ENCODE peak calls at places on chromosomes 5 and 9, in seven cellular contexts. A is stomach, Y is adrenal gland, E is HepG2, Q is spleen, G is A549, V is testis. K is an unnamed sample.

GRCh38 chr9:116806075-116806474 is 119.0 kb downstream of the TRIM32 start:
- DNase-seq in A (no peak), Y (no peak), E (no peak), Q (no peak), G (no peak), V (no peak), K (no peak)

GRCh38 chr9:110095776-110096175 is 112.2 kb downstream of the C9orf152 start:
- DNase-seq in A (no peak), Y (no peak), E (no peak), Q (no peak), G (no peak), V (no peak), K (no peak)

GRCh38 chr5:111511174-111512025 is 935 bp downstream of the STARD4 start:
- DNase-seq in A (no peak), Y (no peak), E (no peak), Q (no peak), G (no peak), V (no peak), K (no peak)

GRCh38 chr5:956178-956761 is 52.3 kb upstream of the NKD2 start:
- DNase-seq in A (no peak), Y (no peak), E (no peak), Q (peak), G (no peak), V (no peak), K (no peak)

GRCh38 chr5:178582291-178582690 is 7.9 kb downstream of the COL23A1 start:
- DNase-seq in A (no peak), Y (no peak), E (no peak), Q (no peak), G (no peak), V (no peak), K (no peak)

GRCh38 chr9:27355166-27355565 is 58.2 kb upstream of the EQTN start:
- DNase-seq in A (no peak), Y (no peak), E (no peak), Q (no peak), G (no peak), V (no peak), K (no peak)

GRCh38 chr9:136526625-136527066 is 19.2 kb downstream of the NOTCH1 start:
- DNase-seq in A (peak), Y (no peak), E (no peak), Q (no peak), G (no peak), V (no peak), K (peak)

GRCh38 chr5:68217476-68217984 is 2.0 kb downstream of the PIK3R1 start:
- DNase-seq in A (no peak), Y (no peak), E (no peak), Q (no peak), G (no peak), V (peak), K (no peak)

GRCh38 chr9:97907632-97908031 is 14.7 kb downstream of the TRMO start:
- DNase-seq in A (no peak), Y (no peak), E (no peak), Q (peak), G (no peak), V (no peak), K (no peak)

GRCh38 chr9:133485531-133486260 is 6.8 kb upstream of the SLC2A6 start:
- DNase-seq in A (no peak), Y (no peak), E (no peak), Q (peak), G (no peak), V (no peak), K (no peak)

GRCh38 chr5:173020154-173020581 is 36.0 kb upstream of the CREBRF start:
- DNase-seq in A (no peak), Y (no peak), E (no peak), Q (no peak), G (no peak), V (no peak), K (no peak)

GRCh38 chr5:161685461-161685860 is at the start of gene GABRA6:
- DNase-seq in A (no peak), Y (no peak), E (no peak), Q (no peak), G (no peak), V (no peak), K (no peak)

GRCh38 chr5:73617510-73618279 is 8.3 kb upstream of the ARHGEF28 start:
- DNase-seq in A (peak), Y (peak), E (no peak), Q (no peak), G (no peak), V (no peak), K (no peak)

GRCh38 chr9:79562749-79563386 is 8.9 kb upstream of the TLE4 start:
- DNase-seq in A (no peak), Y (no peak), E (no peak), Q (no peak), G (no peak), V (no peak), K (no peak)

GRCh38 chr5:181223729-181224389 is 778 bp downstream of the TRIM41 start:
- DNase-seq in A (peak), Y (peak), E (no peak), Q (no peak), G (no peak), V (peak), K (peak)

GRCh38 chr9:76181020-76181641 is 213.1 kb downstream of the RFK start:
- DNase-seq in A (no peak), Y (no peak), E (no peak), Q (no peak), G (peak), V (no peak), K (no peak)

GRCh38 chr9:134671341-134672113 is 29.9 kb downstream of the COL5A1 start:
- DNase-seq in A (no peak), Y (no peak), E (no peak), Q (peak), G (no peak), V (no peak), K (no peak)

GRCh38 chr5:122310886-122311285 is 1.2 kb upstream of the SNCAIP start:
- DNase-seq in A (no peak), Y (no peak), E (no peak), Q (no peak), G (no peak), V (no peak), K (no peak)

GRCh38 chr9:6229604-6230003 is 14.0 kb downstream of the IL33 start:
- DNase-seq in A (no peak), Y (no peak), E (no peak), Q (no peak), G (no peak), V (no peak), K (no peak)

GRCh38 chr9:91047529-91047928 is 245.9 kb downstream of the SYK start:
- DNase-seq in A (no peak), Y (no peak), E (no peak), Q (no peak), G (no peak), V (no peak), K (no peak)

GRCh38 chr9:127170652-127171051 is 48.2 kb upstream of the ANGPTL2 start:
- DNase-seq in A (peak), Y (no peak), E (no peak), Q (no peak), G (no peak), V (peak), K (no peak)

GRCh38 chr9:71765693-71766092 is 2.6 kb downstream of the CEMIP2 start:
- DNase-seq in A (no peak), Y (no peak), E (peak), Q (no peak), G (no peak), V (no peak), K (no peak)

GRCh38 chr5:69498384-69498783 is 5.8 kb downstream of the OCLN start:
- DNase-seq in A (no peak), Y (no peak), E (no peak), Q (no peak), G (no peak), V (no peak), K (no peak)

GRCh38 chr9:71928376-71928775 is 16.9 kb downstream of the C9orf85 start:
- DNase-seq in A (no peak), Y (no peak), E (no peak), Q (no peak), G (no peak), V (no peak), K (no peak)

GRCh38 chr9:126701820-126702500 is 88.2 kb downstream of the LMX1B start:
- DNase-seq in A (no peak), Y (no peak), E (no peak), Q (peak), G (no peak), V (no peak), K (peak)

GRCh38 chr5:95963650-95964410 is 2.2 kb upstream of the ELL2 start:
- DNase-seq in A (no peak), Y (no peak), E (no peak), Q (no peak), G (no peak), V (no peak), K (no peak)

GRCh38 chr5:181187500-181188213 is 17.3 kb downstream of the TRIM7 start:
- DNase-seq in A (peak), Y (peak), E (peak), Q (peak), G (no peak), V (peak), K (peak)

GRCh38 chr5:80182802-80183645 is 72.8 kb downstream of the SERINC5 start:
- DNase-seq in A (no peak), Y (no peak), E (no peak), Q (no peak), G (no peak), V (no peak), K (no peak)

GRCh38 chr5:77076961-77077820 is 9.9 kb downstream of the ZBED3 start:
- DNase-seq in A (peak), Y (peak), E (no peak), Q (peak), G (peak), V (peak), K (peak)

GRCh38 chr5:3994635-3995034 is 399.0 kb downstream of the IRX1 start:
- DNase-seq in A (no peak), Y (no peak), E (no peak), Q (no peak), G (no peak), V (no peak), K (no peak)
- TF ChIP-seq CTCF in A (no peak), Y (no peak), E (no peak), Q (no peak), G (no peak), V (no peak), K (no peak)

DNA sequence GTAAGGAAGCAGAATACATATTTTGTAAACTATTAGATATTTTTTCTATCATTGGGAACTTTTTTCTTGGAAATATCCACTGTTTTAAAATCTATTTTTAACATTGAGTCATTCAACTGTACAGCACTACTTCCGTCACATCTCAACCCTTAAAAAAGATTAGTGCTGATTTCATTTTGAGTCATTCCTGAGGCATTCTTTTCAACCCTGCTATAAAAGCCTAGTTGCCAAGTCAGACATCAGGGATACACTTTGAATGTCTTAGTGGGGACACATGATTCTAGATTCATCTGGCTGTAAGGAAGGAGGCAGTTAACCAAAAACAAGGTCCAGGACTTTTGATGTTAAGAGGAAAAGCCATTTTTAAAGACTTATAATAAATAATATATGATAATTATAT is 160.9 kb downstream of the GIN1 start:
- DNase-seq in A (no peak), Y (no peak), E (no peak), Q (no peak), G (peak), V (no peak), K (no peak)
- TF ChIP-seq POLR2A in A (no peak), Y (no peak), E (no peak), Q (no peak), G (no peak), V (no peak), K (no peak)

DNA sequence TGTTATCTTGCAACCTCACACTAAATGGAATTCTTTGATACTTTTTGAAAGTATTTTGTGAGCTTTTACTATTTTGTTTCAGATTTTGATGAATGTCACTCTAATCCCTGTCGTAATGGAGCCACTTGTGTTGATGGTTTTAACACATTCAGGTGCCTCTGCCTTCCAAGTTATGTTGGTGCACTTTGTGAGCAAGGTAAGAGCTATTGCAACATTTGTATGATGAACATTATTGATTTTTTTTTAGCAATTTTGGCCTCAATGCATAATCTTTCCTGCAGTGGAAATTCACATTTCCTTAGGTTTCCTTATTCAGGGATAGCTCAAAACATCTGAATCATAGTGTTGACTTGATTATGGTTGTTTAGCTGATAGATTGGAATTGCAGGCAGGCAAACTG is 76.3 kb downstream of the VCAN start:
- DNase-seq in A (no peak), Y (no peak), E (no peak), Q (no peak), G (no peak), V (no peak), K (no peak)
- H3K27ac ChIP-seq in A (no peak), Y (no peak), E (no peak), Q (no peak), G (no peak), V (no peak), K (no peak)

DNA sequence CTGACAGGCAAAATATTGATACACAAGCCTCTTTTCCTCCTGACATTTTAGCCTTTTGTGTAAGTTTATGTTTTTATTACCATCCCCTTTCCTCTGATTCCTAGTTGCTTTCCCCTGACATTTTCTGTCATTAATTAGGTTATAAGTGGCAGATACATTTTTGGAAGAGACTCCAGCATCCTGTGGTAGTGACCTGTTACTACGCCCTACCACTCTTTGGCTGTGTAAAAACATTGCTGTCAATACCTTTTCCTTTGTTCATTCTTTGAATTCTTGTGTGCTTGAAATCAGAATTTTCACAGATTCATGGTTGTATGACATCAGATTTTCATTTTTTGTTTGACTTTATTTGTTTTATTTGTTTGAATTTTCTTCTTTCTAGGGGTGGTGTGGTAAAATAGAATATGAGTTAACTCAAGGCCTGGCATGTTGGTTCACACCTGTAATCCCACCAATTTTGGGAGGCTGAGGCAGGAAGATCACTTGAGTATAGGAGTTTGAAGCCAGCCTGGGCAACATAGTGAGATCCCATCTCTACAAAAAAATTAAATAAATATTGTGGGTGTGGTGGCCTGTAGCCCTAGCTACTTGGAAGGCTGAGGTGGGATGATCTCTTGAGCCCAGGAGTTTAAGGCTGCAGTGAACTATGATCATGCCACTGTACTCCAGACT is 43.4 kb downstream of the UBE2R2 start:
- DNase-seq in A (no peak), Y (no peak), E (no peak), Q (no peak), G (no peak), V (no peak), K (no peak)
- TF ChIP-seq CTCF in A (no peak), Y (peak), E (no peak), Q (no peak), G (no peak), V (no peak), K (no peak)

GRCh38 chr9:113409883-113410206 is 630 bp downstream of the POLE3 start:
- DNase-seq in A (peak), Y (no peak), E (no peak), Q (no peak), G (no peak), V (no peak), K (no peak)

GRCh38 chr9:113409481-113409880 is 994 bp downstream of the POLE3 start:
- DNase-seq in A (no peak), Y (no peak), E (no peak), Q (no peak), G (no peak), V (no peak), K (no peak)

GRCh38 chr9:113416149-113416726 is 5.7 kb downstream of the C9orf43 start:
- DNase-seq in A (no peak), Y (no peak), E (no peak), Q (no peak), G (no peak), V (no peak), K (no peak)

GRCh38 chr9:113410207-113411158 is at the start of the genes C9orf43 and POLE3:
- DNase-seq in A (peak), Y (peak), E (peak), Q (peak), G (peak), V (peak), K (peak)
- TF ChIP-seq POLR2A in A (no peak), Y (peak), E (peak), Q (peak), G (peak), V (peak), K (peak)

GRCh38 chr9:35698231-35698630 is 8.5 kb upstream of the TPM2 start:
- DNase-seq in A (no peak), Y (no peak), E (no peak), Q (peak), G (no peak), V (no peak), K (no peak)
- H3K27ac ChIP-seq in A (peak), Y (no peak), E (no peak), Q (peak), G (no peak), V (no peak), K (no peak)

GRCh38 chr5:28488752-28489151 is 1450.4 kb upstream of the CDH9 start:
- DNase-seq in A (no peak), Y (no peak), E (no peak), Q (no peak), G (no peak), V (no peak), K (no peak)
- TF ChIP-seq CTCF in A (no peak), Y (no peak), E (no peak), Q (no peak), G (no peak), V (no peak), K (no peak)

DNA sequence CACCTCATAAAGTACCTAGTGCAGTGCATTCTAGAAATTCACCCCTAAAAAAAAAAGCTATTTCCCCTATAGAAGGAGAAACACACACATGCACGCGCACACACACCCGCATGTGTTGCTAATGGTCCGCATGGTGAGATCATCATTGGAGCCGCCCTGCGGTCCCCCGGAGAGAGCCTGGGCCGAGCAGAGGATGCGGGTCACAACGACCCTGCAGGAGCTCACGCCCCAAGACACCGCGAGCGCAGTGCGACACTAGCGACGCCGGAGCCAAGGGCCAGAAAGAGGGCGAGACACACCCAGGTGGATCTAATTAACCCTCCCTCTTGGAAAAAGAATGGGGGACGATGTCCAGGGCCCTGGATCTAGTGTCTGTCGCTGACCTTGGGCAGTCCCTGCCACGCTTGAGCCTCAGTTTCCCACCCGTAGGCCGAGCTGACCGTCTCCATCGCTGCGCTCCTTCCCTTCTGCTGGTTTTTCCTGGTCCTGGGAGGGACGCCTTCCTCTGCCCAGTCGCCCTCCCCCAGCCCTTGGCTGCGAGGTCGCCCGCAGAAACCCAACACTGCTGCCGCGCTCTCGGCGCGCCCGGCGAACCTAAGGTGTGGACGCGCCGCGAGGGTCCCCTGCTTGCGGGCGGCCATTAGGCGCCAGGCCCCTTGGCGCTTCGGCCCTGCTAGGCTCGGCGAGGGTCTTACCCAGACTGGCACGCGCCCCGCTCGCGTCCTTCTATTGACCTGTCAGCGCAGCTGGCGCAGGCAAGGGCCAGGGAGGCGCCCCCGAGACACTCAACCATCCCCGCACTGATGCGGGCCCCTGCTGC is 47.6 kb upstream of the RNF20 start:
- DNase-seq in A (peak), Y (peak), E (no peak), Q (no peak), G (peak), V (peak), K (peak)
- TF ChIP-seq POLR2A in A (no peak), Y (no peak), E (no peak), Q (no peak), G (peak), V (no peak), K (peak)

DNA sequence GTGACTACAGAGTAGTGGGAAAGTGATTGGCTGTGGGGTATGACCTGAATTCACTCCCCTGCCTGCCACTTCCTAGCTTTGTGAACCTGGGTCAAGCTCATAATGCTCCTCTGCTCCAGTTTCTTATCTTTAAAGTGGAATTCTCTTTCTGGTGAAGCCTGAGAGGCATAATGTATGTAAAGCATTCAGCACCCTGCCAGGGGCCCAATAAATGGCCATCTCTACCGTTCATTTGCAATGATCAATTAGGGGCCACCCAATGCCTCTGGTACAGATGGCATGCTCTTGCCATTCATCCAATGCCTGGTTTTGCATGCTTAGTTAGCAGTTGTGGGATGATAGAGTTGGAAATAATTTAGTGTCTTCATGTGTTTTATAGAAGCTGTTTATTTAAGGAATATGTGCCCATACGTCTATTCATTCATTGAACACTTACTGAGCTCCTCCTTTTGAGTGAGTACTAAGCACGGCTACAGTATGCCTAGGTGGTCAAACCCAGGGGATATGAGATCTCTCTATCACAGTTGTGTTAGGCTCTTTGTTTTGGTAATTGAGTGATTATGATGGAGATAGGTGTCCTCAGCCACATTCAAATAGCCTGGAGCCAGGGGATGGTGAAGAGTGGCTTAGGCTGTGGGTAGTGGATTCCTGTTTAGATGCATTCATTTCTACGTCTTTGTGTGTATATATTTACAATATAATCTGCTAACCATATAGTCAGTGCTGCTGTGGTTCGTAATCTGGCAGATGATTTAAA is 15.3 kb downstream of the ZNF462 start:
- DNase-seq in A (no peak), Y (no peak), E (no peak), Q (no peak), G (no peak), V (no peak), K (no peak)
- H3K27ac ChIP-seq in A (peak), Y (peak), E (no peak), Q (peak), G (peak), V (peak), K (no peak)

K was measured in body of pancreas.